ENCODE peak calls at places on chromosomes 13 and 19, in six cellular contexts. E is CD8-positive, alpha-beta T cell; S is fibroblast of pulmonary artery; V is WTC11; C is tibial nerve; L is neural crest cell. W is an unnamed sample.

GRCh38 chr19:17775245-17775927 is 19.6 kb upstream of the B3GNT3 start:
- DNase-seq in E (no peak), S (peak; percentile 41), V (peak; percentile 87), C (no peak), L (peak; percentile 81), W (no peak)

GRCh38 chr19:34366670-34367423 is 1.9 kb downstream of the GPI start:
- DNase-seq in E (no peak), S (peak; percentile 84), V (no peak), C (no peak), L (no peak), W (no peak)

GRCh38 chr13:99057310-99057975 is 79.6 kb upstream of the DOCK9 start:
- DNase-seq in E (no peak), S (peak; percentile 68), V (no peak), C (no peak), L (no peak), W (no peak)

GRCh38 chr13:107395927-107396757 is 819.2 kb downstream of the LIG4 start:
- DNase-seq in E (no peak), S (no peak), V (no peak), C (no peak), L (no peak), W (no peak)

GRCh38 chr19:32719611-32720059 is at the start of gene TDRD12:
- DNase-seq in E (no peak), S (no peak), V (peak; percentile 70), C (no peak), L (no peak), W (no peak)

GRCh38 chr13:107962209-107962608 is 253.1 kb downstream of the LIG4 start:
- DNase-seq in E (no peak), S (no peak), V (no peak), C (no peak), L (no peak), W (no peak)

GRCh38 chr19:55179570-55180484 is at the start of gene SYT5:
- DNase-seq in E (peak; percentile 63), S (no peak), V (peak; percentile 75), C (no peak), L (peak; percentile 47), W (no peak)

GRCh38 chr13:33730147-33730546 is 87.8 kb upstream of the RFC3 start:
- DNase-seq in E (no peak), S (no peak), V (no peak), C (no peak), L (no peak), W (no peak)

GRCh38 chr13:62320129-62320724 is 904.6 kb upstream of the PCDH20 start:
- DNase-seq in E (no peak), S (peak; percentile 76), V (no peak), C (no peak), L (no peak), W (no peak)

GRCh38 chr13:101624210-101624922 is 171.9 kb downstream of the ITGBL1 start:
- DNase-seq in E (no peak), S (no peak), V (peak; percentile 22), C (no peak), L (no peak), W (no peak)

GRCh38 chr19:9445037-9445436 is 9.7 kb upstream of the ZNF266 start:
- DNase-seq in E (no peak), S (no peak), V (no peak), C (no peak), L (no peak), W (no peak)

GRCh38 chr19:27684293-27684692 is 1528.7 kb downstream of the UQCRFS1 start:
- DNase-seq in E (no peak), S (no peak), V (no peak), C (no peak), L (no peak), W (no peak)

GRCh38 chr13:114101325-114101821 is 31.1 kb downstream of the RASA3 start:
- DNase-seq in E (peak; percentile 21), S (no peak), V (peak; percentile 11), C (peak; percentile 19), L (no peak), W (no peak)

GRCh38 chr19:39085392-39085791 is 1.2 kb downstream of the ACP7 start:
- DNase-seq in E (no peak), S (no peak), V (no peak), C (no peak), L (no peak), W (no peak)

GRCh38 chr13:33744589-33745369 is 73.2 kb upstream of the RFC3 start:
- DNase-seq in E (no peak), S (peak; percentile 14), V (no peak), C (no peak), L (no peak), W (no peak)

GRCh38 chr19:35069706-35070105 is 28.2 kb downstream of the HPN start:
- DNase-seq in E (no peak), S (no peak), V (no peak), C (no peak), L (no peak), W (no peak)

GRCh38 chr13:44930907-44931676 is 58.2 kb downstream of the NUFIP1 start:
- DNase-seq in E (no peak), S (peak; percentile 42), V (no peak), C (no peak), L (no peak), W (no peak)

GRCh38 chr13:28510066-28510465 is 15.1 kb upstream of the FLT1 start:
- DNase-seq in E (no peak), S (no peak), V (no peak), C (no peak), L (no peak), W (no peak)

DNA sequence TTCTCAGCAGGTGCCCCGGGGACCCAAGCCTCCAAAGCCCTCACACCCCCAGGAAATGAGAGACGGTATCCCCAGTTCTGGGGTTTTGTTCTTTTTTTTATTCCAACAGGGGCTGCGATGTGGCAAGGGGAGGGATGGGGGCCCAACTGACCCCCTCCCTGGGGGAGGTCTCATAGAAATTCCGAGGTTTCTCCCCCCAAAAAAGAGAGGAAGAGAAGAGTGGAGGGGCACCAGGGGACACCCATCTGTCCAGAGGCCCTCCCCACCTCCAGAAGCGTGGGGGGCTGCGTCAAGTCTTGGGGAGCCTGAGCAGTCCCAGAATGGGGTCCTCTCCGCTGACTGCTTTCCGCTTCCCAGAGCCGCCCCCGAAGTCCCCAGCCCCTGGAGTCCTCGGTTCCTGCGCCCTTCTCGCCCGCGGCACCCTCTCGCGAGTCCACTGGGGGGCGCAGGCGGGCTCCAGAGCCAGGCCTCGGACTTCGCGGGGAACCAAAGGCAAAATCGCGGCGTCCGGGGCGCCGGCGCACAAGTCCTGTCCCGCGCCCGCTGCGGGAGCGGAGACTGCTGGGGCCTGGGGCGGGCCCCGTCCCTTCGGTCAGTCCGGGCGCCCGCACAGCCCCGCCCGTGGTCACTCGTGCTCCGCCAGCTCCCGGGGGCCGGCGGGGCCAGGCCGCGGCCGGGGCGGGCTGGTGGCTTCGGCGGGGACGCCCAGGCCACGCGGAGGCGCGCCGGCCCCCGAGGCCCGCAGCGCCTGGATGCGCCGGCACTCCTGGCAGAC is 4.4 kb upstream of the ATP1A3 start:
- DNase-seq in E (no peak), S (peak; percentile 29), V (peak; percentile 80), C (no peak), L (peak; percentile 72), W (peak; percentile 85)
- TF ChIP-seq CTCF in E (peak; percentile 41), S (peak; percentile 41), V (peak; percentile 68), C (peak; percentile 18), L (peak; percentile 71), W (peak; percentile 64)

DNA sequence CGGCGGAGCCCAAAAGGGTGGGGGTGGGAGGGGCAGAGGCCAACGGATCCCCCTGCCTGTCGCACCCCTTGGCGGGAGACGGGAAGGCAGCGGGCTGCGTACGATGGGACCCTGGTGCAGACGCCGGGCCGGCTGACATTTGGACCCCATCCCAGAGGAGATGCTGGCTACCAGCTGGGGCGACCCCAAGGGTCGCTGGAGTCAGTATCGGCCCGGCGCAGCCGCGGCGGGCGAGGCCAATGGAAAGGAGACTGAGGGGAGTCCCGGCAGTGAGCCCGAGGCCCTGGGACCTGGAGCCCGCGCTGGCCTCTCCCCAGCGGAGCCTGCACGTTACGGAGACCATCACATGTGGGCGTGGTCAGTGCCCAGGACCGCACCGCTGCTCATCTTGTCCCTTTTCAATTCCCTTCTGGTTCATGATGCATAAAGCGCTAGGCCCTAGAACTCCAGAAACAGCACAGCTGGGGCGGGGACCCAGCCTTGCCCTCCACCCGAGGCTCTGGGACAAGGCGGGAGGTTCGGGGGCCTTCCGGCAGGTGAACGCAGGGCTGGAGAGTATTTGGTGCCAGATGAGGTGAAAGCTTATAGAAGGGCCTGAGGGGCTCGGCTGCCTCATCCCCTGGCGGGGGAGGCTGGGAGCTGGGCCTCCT is 8.0 kb downstream of the C19orf25 start:
- DNase-seq in E (no peak), S (no peak), V (peak; percentile 78), C (no peak), L (no peak), W (no peak)
- TF ChIP-seq CTCF in E (peak; percentile 16), S (no peak), V (no peak), C (no peak), L (no peak), W (no peak)

DNA sequence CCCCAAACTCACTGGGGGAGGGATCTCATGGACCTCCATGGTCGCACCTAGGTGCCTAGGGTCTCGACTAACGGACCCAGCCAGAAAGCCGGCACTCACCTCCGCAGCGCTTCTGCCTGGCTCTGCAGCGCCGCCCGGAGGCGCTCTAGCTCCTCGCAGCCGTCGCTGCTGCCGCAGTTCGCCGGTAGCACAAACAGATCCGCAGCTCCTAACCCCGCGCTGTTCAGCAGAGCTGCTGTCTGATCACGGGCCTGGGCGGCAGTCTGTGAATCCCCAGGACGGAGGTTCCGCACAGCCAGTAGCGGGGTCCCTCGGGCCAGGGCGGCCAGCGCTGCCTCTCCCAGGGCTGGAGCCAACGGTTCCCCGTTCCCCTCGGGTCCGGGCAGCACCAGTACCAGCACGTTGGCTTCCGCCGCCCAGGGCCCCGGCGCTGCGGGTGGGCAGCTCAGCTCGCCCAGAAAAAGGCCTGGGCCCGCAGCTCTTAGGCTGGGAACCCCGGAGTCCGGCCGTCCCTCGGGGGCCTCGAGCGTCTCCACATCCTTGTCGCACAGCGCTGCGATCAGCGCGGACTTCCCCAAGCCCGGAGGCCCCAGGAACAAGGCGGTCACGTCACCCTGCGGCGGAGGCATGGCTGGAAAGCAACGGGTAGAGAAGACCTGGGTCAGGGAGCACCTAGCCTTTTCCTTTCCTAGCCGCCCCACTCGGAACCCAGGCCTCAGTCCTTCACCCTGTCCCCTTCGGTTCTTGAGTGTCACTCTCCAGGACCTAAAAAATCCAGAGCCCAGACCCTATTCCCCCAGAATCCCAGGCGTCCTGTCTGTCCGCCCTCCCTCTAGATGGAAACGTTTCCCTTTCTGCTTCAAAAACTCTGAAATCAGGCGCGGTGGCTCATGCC is 977 bp downstream of the IRGQ start:
- DNase-seq in E (peak; percentile 77), S (peak; percentile 76), V (peak; percentile 81), C (no peak), L (peak; percentile 56), W (no peak)
- TF ChIP-seq CTCF in E (peak; percentile 97), S (peak; percentile 86), V (peak; percentile 70), C (peak; percentile 56), L (peak; percentile 83), W (peak; percentile 87)

DNA sequence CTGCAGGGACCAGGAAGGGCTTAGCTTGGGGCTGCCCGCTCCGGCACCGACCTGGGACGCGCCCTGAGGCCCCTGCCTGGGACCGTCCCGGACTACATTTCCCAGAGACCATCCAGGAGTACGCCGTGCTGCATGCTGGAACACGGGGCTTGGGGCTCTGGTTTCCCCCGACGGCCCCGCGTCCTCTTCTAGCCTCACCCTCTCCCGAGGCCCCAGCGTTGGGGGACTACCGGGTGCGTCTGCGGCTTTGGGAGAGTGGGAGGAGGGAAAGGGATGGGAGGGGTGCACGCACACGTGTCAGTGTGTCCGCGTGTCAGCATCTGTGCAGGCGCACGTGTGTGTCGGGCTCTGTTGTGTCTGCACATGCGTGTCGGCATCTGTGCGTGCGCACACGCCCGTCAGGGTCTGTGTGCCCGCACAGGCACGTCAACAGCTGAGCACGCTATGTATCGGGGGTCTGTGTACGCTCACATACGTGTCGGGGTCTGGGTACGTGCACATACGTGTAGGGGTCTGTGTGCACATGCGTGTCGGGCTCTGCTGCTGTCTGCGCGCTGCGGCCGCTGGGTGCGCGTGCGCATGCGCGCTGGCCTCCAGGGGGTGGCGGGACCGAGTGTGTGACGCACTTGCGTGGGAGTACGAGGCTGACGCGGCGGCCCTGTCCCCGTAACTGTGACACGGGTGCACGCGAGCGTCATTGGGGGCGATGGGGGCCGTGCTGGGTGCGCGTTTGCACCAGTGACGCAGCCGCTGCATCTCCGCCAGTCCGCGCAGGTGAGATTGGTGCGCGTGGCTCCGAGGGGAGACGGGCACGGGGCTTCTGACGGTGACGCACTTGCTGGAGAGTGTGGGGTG is at the start of gene ZNF331:
- DNase-seq in E (peak; percentile 97), S (peak; percentile 85), V (peak; percentile 77), C (peak; percentile 73), L (peak; percentile 58), W (peak; percentile 92)
- TF ChIP-seq CTCF in E (no peak), S (peak; percentile 27), V (no peak), C (peak; percentile 78), L (peak; percentile 51), W (peak; percentile 35)